ENCODE peak calls at places on chromosomes 2 and 18, in eight cellular contexts. One of them, this sample, is unnamed.
A peak's percentile ranks its signal among the peaks of the same experiment; 100 is the strongest.

GRCh38 chr2:108074945-108075344 is 88.6 kb downstream of the SLC5A7 start:
- DNase-seq in Kasumi-1: no peak
- DNase-seq in adipocyte: no peak
- DNase-seq in midbrain: no peak
- DNase-seq in fibroblast of pulmonary artery: no peak
- DNase-seq in activated T-cell treated with anti-CD3 and anti-CD28 coated beads, Interleukin-2, amount 50 U/mL, for 72 hours: no peak
- DNase-seq in occipital lobe: no peak
- DNase-seq in nephron progenitor cell: no peak
- DNase-seq in this sample: no peak

GRCh38 chr2:239002960-239003932 is 155.4 kb downstream of the TWIST2 start:
- DNase-seq in adipocyte: peak; percentile 94
- DNase-seq in activated T-cell treated with anti-CD3 and anti-CD28 coated beads, Interleukin-2, amount 50 U/mL, for 72 hours: no peak
- DNase-seq in fibroblast of pulmonary artery: peak; percentile 58
- DNase-seq in Kasumi-1: no peak
- DNase-seq in midbrain: no peak
- DNase-seq in nephron progenitor cell: no peak
- DNase-seq in occipital lobe: no peak
- DNase-seq in this sample: no peak

GRCh38 chr2:241904791-241905710 is 35.5 kb downstream of the RTP5 start:
- DNase-seq in activated T-cell treated with anti-CD3 and anti-CD28 coated beads, Interleukin-2, amount 50 U/mL, for 72 hours: no peak
- DNase-seq in occipital lobe: no peak
- DNase-seq in fibroblast of pulmonary artery: no peak
- DNase-seq in Kasumi-1: no peak
- DNase-seq in midbrain: no peak
- DNase-seq in adipocyte: no peak
- DNase-seq in nephron progenitor cell: no peak
- DNase-seq in this sample: no peak

GRCh38 chr2:229650886-229651285 is 63.5 kb downstream of the DNER start:
- DNase-seq in nephron progenitor cell: no peak
- DNase-seq in activated T-cell treated with anti-CD3 and anti-CD28 coated beads, Interleukin-2, amount 50 U/mL, for 72 hours: no peak
- DNase-seq in Kasumi-1: no peak
- DNase-seq in midbrain: peak; percentile 40
- DNase-seq in occipital lobe: no peak
- DNase-seq in fibroblast of pulmonary artery: no peak
- DNase-seq in adipocyte: no peak
- DNase-seq in this sample: no peak

GRCh38 chr2:17981936-17982335 is 103.5 kb downstream of the KCNS3 start:
- DNase-seq in occipital lobe: no peak
- DNase-seq in activated T-cell treated with anti-CD3 and anti-CD28 coated beads, Interleukin-2, amount 50 U/mL, for 72 hours: no peak
- DNase-seq in nephron progenitor cell: no peak
- DNase-seq in Kasumi-1: no peak
- DNase-seq in adipocyte: no peak
- DNase-seq in midbrain: no peak
- DNase-seq in fibroblast of pulmonary artery: no peak
- DNase-seq in this sample: no peak

GRCh38 chr2:182381225-182381624 is 45.6 kb downstream of the PDE1A start:
- DNase-seq in fibroblast of pulmonary artery: no peak
- DNase-seq in occipital lobe: no peak
- DNase-seq in activated T-cell treated with anti-CD3 and anti-CD28 coated beads, Interleukin-2, amount 50 U/mL, for 72 hours: no peak
- DNase-seq in adipocyte: no peak
- DNase-seq in midbrain: no peak
- DNase-seq in nephron progenitor cell: no peak
- DNase-seq in Kasumi-1: no peak
- DNase-seq in this sample: no peak

GRCh38 chr2:99337931-99338580 is 867 bp downstream of the EIF5B start:
- DNase-seq in Kasumi-1: peak; percentile 31
- DNase-seq in nephron progenitor cell: no peak
- DNase-seq in midbrain: no peak
- DNase-seq in occipital lobe: no peak
- DNase-seq in adipocyte: peak; percentile 60
- DNase-seq in activated T-cell treated with anti-CD3 and anti-CD28 coated beads, Interleukin-2, amount 50 U/mL, for 72 hours: peak; percentile 16
- DNase-seq in fibroblast of pulmonary artery: peak; percentile 9
- DNase-seq in this sample: no peak

GRCh38 chr18:13187498-13187897 is 31.1 kb upstream of the LDLRAD4 start:
- DNase-seq in midbrain: no peak
- DNase-seq in activated T-cell treated with anti-CD3 and anti-CD28 coated beads, Interleukin-2, amount 50 U/mL, for 72 hours: no peak
- DNase-seq in occipital lobe: no peak
- DNase-seq in fibroblast of pulmonary artery: no peak
- DNase-seq in Kasumi-1: no peak
- DNase-seq in nephron progenitor cell: no peak
- DNase-seq in adipocyte: no peak
- DNase-seq in this sample: no peak

GRCh38 chr18:2914185-2914584 is 67.4 kb downstream of the EMILIN2 start:
- DNase-seq in midbrain: no peak
- DNase-seq in fibroblast of pulmonary artery: no peak
- DNase-seq in Kasumi-1: no peak
- DNase-seq in nephron progenitor cell: peak; percentile 52
- DNase-seq in adipocyte: no peak
- DNase-seq in activated T-cell treated with anti-CD3 and anti-CD28 coated beads, Interleukin-2, amount 50 U/mL, for 72 hours: no peak
- DNase-seq in occipital lobe: no peak
- DNase-seq in this sample: no peak

GRCh38 chr2:103887625-103888024 is 966.3 kb upstream of the POU3F3 start:
- DNase-seq in occipital lobe: no peak
- DNase-seq in fibroblast of pulmonary artery: no peak
- DNase-seq in activated T-cell treated with anti-CD3 and anti-CD28 coated beads, Interleukin-2, amount 50 U/mL, for 72 hours: no peak
- DNase-seq in midbrain: no peak
- DNase-seq in Kasumi-1: no peak
- DNase-seq in nephron progenitor cell: no peak
- DNase-seq in adipocyte: no peak
- DNase-seq in this sample: no peak

GRCh38 chr2:71784734-71785549 is 331.6 kb downstream of the DYSF start:
- DNase-seq in midbrain: no peak
- DNase-seq in activated T-cell treated with anti-CD3 and anti-CD28 coated beads, Interleukin-2, amount 50 U/mL, for 72 hours: no peak
- DNase-seq in Kasumi-1: no peak
- DNase-seq in nephron progenitor cell: no peak
- DNase-seq in occipital lobe: no peak
- DNase-seq in adipocyte: peak; percentile 69
- DNase-seq in fibroblast of pulmonary artery: no peak
- DNase-seq in this sample: no peak

GRCh38 chr18:10705291-10705690 is 179.5 kb downstream of the NAPG start:
- DNase-seq in nephron progenitor cell: no peak
- DNase-seq in Kasumi-1: no peak
- DNase-seq in midbrain: no peak
- DNase-seq in fibroblast of pulmonary artery: no peak
- DNase-seq in activated T-cell treated with anti-CD3 and anti-CD28 coated beads, Interleukin-2, amount 50 U/mL, for 72 hours: no peak
- DNase-seq in occipital lobe: no peak
- DNase-seq in adipocyte: no peak
- DNase-seq in this sample: no peak

GRCh38 chr2:227942021-227942420 is 70.6 kb downstream of the DAW1 start:
- DNase-seq in midbrain: no peak
- DNase-seq in nephron progenitor cell: no peak
- DNase-seq in adipocyte: no peak
- DNase-seq in occipital lobe: no peak
- DNase-seq in fibroblast of pulmonary artery: no peak
- DNase-seq in Kasumi-1: no peak
- DNase-seq in activated T-cell treated with anti-CD3 and anti-CD28 coated beads, Interleukin-2, amount 50 U/mL, for 72 hours: no peak
- DNase-seq in this sample: no peak

GRCh38 chr2:120385355-120386127 is 39.6 kb downstream of the INHBB start:
- DNase-seq in occipital lobe: no peak
- DNase-seq in activated T-cell treated with anti-CD3 and anti-CD28 coated beads, Interleukin-2, amount 50 U/mL, for 72 hours: no peak
- DNase-seq in adipocyte: no peak
- DNase-seq in fibroblast of pulmonary artery: no peak
- DNase-seq in midbrain: no peak
- DNase-seq in nephron progenitor cell: no peak
- DNase-seq in Kasumi-1: no peak
- DNase-seq in this sample: no peak

GRCh38 chr2:176814740-176815367 is 397.7 kb upstream of the HNRNPA3 start:
- DNase-seq in Kasumi-1: peak; percentile 75
- DNase-seq in midbrain: no peak
- DNase-seq in fibroblast of pulmonary artery: peak; percentile 30
- DNase-seq in activated T-cell treated with anti-CD3 and anti-CD28 coated beads, Interleukin-2, amount 50 U/mL, for 72 hours: no peak
- DNase-seq in occipital lobe: no peak
- DNase-seq in nephron progenitor cell: no peak
- DNase-seq in adipocyte: peak; percentile 71
- DNase-seq in this sample: no peak